ENCODE peak calls at places on chromosomes 4 and X, in six cellular contexts. T, H, Q, L, V and Z are unnamed samples.
A peak's percentile ranks its signal among the peaks of the same experiment; 100 is the strongest.

GRCh38 chrX:17697191-17697590 is 40.1 kb upstream of the SCML1 start:
- DNase-seq in H (no peak), L (peak; percentile 44), Q (no peak), V (no peak), T (peak; percentile 39), Z (peak; percentile 41)

GRCh38 chr4:1465173-1466033 is 59.2 kb upstream of the NKX1-1 start:
- DNase-seq in V (no peak), L (no peak), T (no peak), H (no peak), Q (no peak), Z (no peak)

GRCh38 chr4:56909083-56909981 is 1.6 kb downstream of the REST start:
- DNase-seq in V (peak; percentile 73), H (no peak), T (peak; percentile 60), L (peak; percentile 55), Q (peak; percentile 71), Z (peak; percentile 52)

GRCh38 chr4:185165605-185166063 is 22.6 kb downstream of the SLC25A4 start:
- DNase-seq in Q (no peak), V (no peak), T (peak; percentile 87), H (peak; percentile 46), L (no peak), Z (peak; percentile 30)

GRCh38 chr4:76637704-76638361 is 202.8 kb downstream of the SHROOM3 start:
- DNase-seq in Q (no peak), H (no peak), T (no peak), V (no peak), L (peak; percentile 82), Z (peak; percentile 75)

GRCh38 chr4:78150465-78150864 is 93.3 kb downstream of the FRAS1 start:
- DNase-seq in V (no peak), Q (no peak), L (no peak), H (no peak), T (no peak), Z (no peak)

GRCh38 chr4:104641427-104641826 is 146.7 kb upstream of the CXXC4 start:
- DNase-seq in V (no peak), H (no peak), Q (no peak), T (no peak), L (no peak), Z (no peak)

GRCh38 chrX:53795583-53795982 is 109.1 kb upstream of the HUWE1 start:
- DNase-seq in Q (no peak), T (peak; percentile 13), H (no peak), L (no peak), V (no peak), Z (no peak)

GRCh38 chrX:78388663-78389062 is 61.3 kb upstream of the CYSLTR1 start:
- DNase-seq in L (no peak), H (no peak), V (no peak), T (no peak), Q (no peak), Z (no peak)

GRCh38 chr4:121358473-121358872 is 22.3 kb downstream of the QRFPR start:
- DNase-seq in H (no peak), Q (no peak), T (peak; percentile 84), L (peak; percentile 60), V (no peak), Z (peak; percentile 77)

GRCh38 chr4:100736651-100737450 is 219.0 kb upstream of the EMCN start:
- DNase-seq in H (no peak), T (peak; percentile 97), L (peak; percentile 88), Q (no peak), V (no peak), Z (peak; percentile 93)

GRCh38 chr4:56786955-56787354 is 34.5 kb downstream of the SPINK2 start:
- DNase-seq in L (peak; percentile 59), T (peak; percentile 82), H (peak; percentile 87), V (peak; percentile 49), Q (no peak), Z (peak; percentile 59)

GRCh38 chrX:16320765-16321355 is 153.6 kb downstream of the MAGEB17 start:
- DNase-seq in Q (no peak), T (no peak), V (no peak), L (no peak), H (peak; percentile 34), Z (peak; percentile 6)

GRCh38 chr4:94165256-94165655 is 42.4 kb upstream of the SMARCAD1 start:
- DNase-seq in H (no peak), V (no peak), Q (no peak), T (no peak), L (no peak), Z (no peak)

GRCh38 chr4:41930139-41930831 is 4.9 kb upstream of the TMEM33 start:
- DNase-seq in V (no peak), H (no peak), L (no peak), T (no peak), Q (no peak), Z (no peak)

GRCh38 chrX:155027509-155028066 is 944 bp downstream of the FUNDC2 start:
- DNase-seq in H (no peak), L (peak; percentile 38), Q (no peak), T (peak; percentile 89), V (no peak), Z (peak; percentile 69)

GRCh38 chrX:18951032-18951431 is 32.9 kb downstream of the PHKA2 start:
- DNase-seq in H (no peak), V (no peak), Q (no peak), L (no peak), T (no peak), Z (no peak)

GRCh38 chr4:153521467-153521866 is 55.3 kb downstream of the TMEM131L start:
- DNase-seq in V (no peak), L (no peak), T (no peak), Q (peak; percentile 49), H (no peak), Z (no peak)

GRCh38 chr4:22962186-22962786 is 269.5 kb downstream of the GBA3 start:
- DNase-seq in Q (no peak), L (peak; percentile 76), V (no peak), T (peak; percentile 52), H (no peak), Z (peak; percentile 61)

GRCh38 chr4:152165146-152165545 is 370.7 kb downstream of the FBXW7 start:
- DNase-seq in H (no peak), V (no peak), L (peak; percentile 10), Q (no peak), T (peak; percentile 4), Z (no peak)

GRCh38 chr4:8838911-8839431 is 32.7 kb downstream of the HMX1 start:
- DNase-seq in H (no peak), Q (no peak), T (no peak), L (no peak), V (peak; percentile 36), Z (no peak)

GRCh38 chr4:56187601-56188177 is 199.6 kb downstream of the AASDH start:
- DNase-seq in V (no peak), L (no peak), T (peak; percentile 69), Q (no peak), H (no peak), Z (no peak)

GRCh38 chr4:95572304-95572991 is 23.7 kb upstream of the UNC5C start:
- DNase-seq in H (no peak), V (peak; percentile 70), Q (peak; percentile 16), T (peak; percentile 74), L (peak; percentile 72), Z (peak; percentile 90)

GRCh38 chr4:25881187-25881586 is 18.4 kb upstream of the SEL1L3 start:
- DNase-seq in H (no peak), L (no peak), T (no peak), V (no peak), Q (no peak), Z (no peak)

GRCh38 chr4:37685726-37686372 is 327 bp downstream of the RELL1 start:
- DNase-seq in H (no peak), L (peak; percentile 9), V (no peak), T (no peak), Q (peak; percentile 54), Z (peak; percentile 35)

GRCh38 chr4:27702710-27703431 is 842.2 kb downstream of the STIM2 start:
- DNase-seq in Q (no peak), T (no peak), H (no peak), V (no peak), L (peak; percentile 49), Z (peak; percentile 59)
- TF ChIP-seq CTCF in Q (peak; percentile 12), T (no peak), H (peak; percentile 34), V (no peak), L (peak; percentile 63), Z (no peak)

DNA sequence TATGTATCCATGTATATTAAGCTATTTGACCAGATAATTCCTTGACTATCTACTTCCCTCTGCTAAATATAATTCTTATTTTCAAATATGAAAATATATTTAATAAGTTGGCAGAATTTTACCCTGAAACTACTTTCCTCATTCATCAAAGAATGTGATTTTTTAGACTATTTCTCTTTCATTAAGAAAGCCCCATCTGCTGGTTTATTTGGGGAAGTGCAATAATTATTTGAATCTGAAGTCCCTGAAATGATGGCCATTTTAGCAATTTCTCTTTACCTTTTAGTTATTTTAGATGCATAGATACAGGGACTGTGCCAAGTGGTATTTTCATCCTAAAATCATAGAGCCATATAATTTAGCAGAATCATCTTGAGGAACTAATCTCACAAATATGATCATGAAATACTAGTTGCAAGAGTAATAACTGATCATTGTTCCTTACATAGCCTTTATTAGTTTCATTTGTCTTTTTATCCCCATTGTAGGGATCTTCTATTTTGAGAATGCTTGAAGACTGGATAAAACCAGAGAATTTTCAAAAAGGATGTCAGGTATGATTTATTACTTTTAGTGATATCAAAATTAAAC is 39.0 kb downstream of the ENPEP start:
- DNase-seq in V (no peak), Q (no peak), T (peak; percentile 60), H (no peak), L (peak; percentile 61), Z (peak; percentile 54)
- TF ChIP-seq CTCF in V (peak; percentile 69), Q (peak; percentile 57), T (peak; percentile 68), H (peak; percentile 68), L (peak; percentile 62), Z (peak; percentile 46)

DNA sequence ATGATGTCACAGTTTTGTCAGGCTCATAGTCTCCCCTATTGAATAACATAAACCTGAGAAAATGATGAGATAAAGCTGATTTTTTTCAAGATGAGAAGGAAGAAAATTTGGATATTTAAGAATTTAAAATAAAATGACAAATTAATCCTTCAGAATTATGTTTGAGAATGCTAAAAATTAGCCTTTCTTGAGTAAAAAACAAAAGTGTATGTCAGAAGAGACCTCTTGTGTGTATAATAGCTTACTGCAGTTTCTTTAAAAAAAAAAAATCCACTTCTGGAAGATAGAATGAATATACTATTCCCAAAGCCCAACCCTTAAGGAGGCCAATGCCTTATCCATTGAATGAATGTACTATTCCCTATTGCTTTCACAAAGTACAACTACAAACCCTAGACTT is 281.7 kb downstream of the RAPGEF2 start:
- DNase-seq in T (no peak), L (no peak), H (no peak), V (no peak), Q (no peak), Z (no peak)
- TF ChIP-seq CTCF in T (peak; percentile 24), L (no peak), H (peak; percentile 41), V (no peak), Q (no peak), Z (no peak)

DNA sequence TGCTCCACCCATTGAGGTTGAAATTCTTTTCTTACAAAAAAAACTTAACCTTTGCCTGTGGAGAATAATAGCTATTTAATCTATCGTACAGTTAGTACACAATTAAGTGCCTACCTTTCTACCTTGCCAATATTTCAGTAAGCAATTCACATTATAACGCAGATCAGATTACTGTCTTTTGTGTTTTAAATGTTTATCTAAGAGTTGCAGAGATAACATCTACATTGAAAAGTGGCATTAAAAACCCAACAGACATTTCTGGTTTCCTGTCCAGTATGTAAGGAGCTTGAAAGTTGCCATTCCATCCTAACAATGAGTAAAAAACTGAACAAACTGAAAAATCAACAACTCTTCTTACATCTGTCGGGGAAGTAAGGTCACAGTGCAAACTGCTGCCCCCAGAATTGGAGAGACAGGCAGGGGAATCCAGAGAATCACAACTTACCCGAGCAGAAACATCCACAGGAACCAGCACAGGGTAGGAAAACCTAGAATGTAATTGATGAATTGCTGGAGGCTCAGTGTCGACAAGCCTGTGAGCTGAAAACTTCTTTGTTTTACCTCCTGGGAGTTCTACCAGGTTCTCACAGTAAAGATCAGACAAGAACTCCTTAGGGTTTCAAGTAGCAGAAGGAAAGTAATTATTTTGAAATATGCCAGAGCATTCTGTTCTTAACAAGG is 27.3 kb upstream of the ACSL4 start:
- DNase-seq in H (no peak), Q (no peak), T (no peak), L (peak; percentile 54), V (no peak), Z (no peak)
- TF ChIP-seq CTCF in H (no peak), Q (no peak), T (no peak), L (no peak), V (no peak), Z (no peak)

GRCh38 chr4:3786196-3786869 is 20.1 kb downstream of the ADRA2C start:
- DNase-seq in T (no peak), V (no peak), H (no peak), Q (no peak), L (peak; percentile 4), Z (peak; percentile 26)
- TF ChIP-seq CTCF in T (no peak), V (no peak), H (no peak), Q (peak; percentile 55), L (no peak), Z (no peak)